ENCODE peak calls at places on chromosome 9, in nine cellular contexts. One of them, this sample, is unnamed.

GRCh38 chr9:87269296-87269695 is 228.4 kb upstream of the DAPK1 start:
- DNase-seq in activated T-cell treated with anti-CD3 and anti-CD28 coated beads, Interleukin-2, amount 50 U/mL, for 72 hours: no peak
- DNase-seq in iPS DF 6.9: no peak
- DNase-seq in HEK293T: no peak
- DNase-seq in EH: no peak
- DNase-seq in amygdala: no peak
- DNase-seq in KBM-7: no peak
- DNase-seq in endothelial cell: no peak
- DNase-seq in A549: no peak
- DNase-seq in this sample: no peak

GRCh38 chr9:37840560-37841194 is 40.1 kb downstream of the DCAF10 start:
- DNase-seq in HEK293T: no peak
- DNase-seq in A549: no peak
- DNase-seq in endothelial cell: no peak
- DNase-seq in iPS DF 6.9: no peak
- DNase-seq in EH: peak; percentile 84
- DNase-seq in KBM-7: no peak
- DNase-seq in amygdala: no peak
- DNase-seq in activated T-cell treated with anti-CD3 and anti-CD28 coated beads, Interleukin-2, amount 50 U/mL, for 72 hours: peak; percentile 4
- DNase-seq in this sample: no peak

GRCh38 chr9:16335788-16336580 is 534.5 kb downstream of the BNC2 start:
- DNase-seq in KBM-7: no peak
- DNase-seq in amygdala: no peak
- DNase-seq in A549: peak; percentile 95
- DNase-seq in EH: peak; percentile 99
- DNase-seq in activated T-cell treated with anti-CD3 and anti-CD28 coated beads, Interleukin-2, amount 50 U/mL, for 72 hours: no peak
- DNase-seq in iPS DF 6.9: no peak
- DNase-seq in endothelial cell: no peak
- DNase-seq in HEK293T: no peak
- DNase-seq in this sample: peak; percentile 19

GRCh38 chr9:108150736-108151135 is 661.2 kb upstream of the KLF4 start:
- DNase-seq in iPS DF 6.9: no peak
- DNase-seq in EH: peak; percentile 87
- DNase-seq in KBM-7: peak; percentile 2
- DNase-seq in HEK293T: no peak
- DNase-seq in activated T-cell treated with anti-CD3 and anti-CD28 coated beads, Interleukin-2, amount 50 U/mL, for 72 hours: no peak
- DNase-seq in endothelial cell: no peak
- DNase-seq in amygdala: no peak
- DNase-seq in A549: no peak
- DNase-seq in this sample: no peak

GRCh38 chr9:92642041-92642451 is 27.9 kb downstream of the IPPK start:
- DNase-seq in iPS DF 6.9: no peak
- DNase-seq in A549: no peak
- DNase-seq in EH: no peak
- DNase-seq in endothelial cell: no peak
- DNase-seq in KBM-7: no peak
- DNase-seq in amygdala: no peak
- DNase-seq in activated T-cell treated with anti-CD3 and anti-CD28 coated beads, Interleukin-2, amount 50 U/mL, for 72 hours: no peak
- DNase-seq in HEK293T: no peak
- DNase-seq in this sample: no peak

GRCh38 chr9:134223091-134223490 is 58.7 kb upstream of the RNU6ATAC start:
- DNase-seq in endothelial cell: no peak
- DNase-seq in HEK293T: no peak
- DNase-seq in amygdala: no peak
- DNase-seq in iPS DF 6.9: no peak
- DNase-seq in EH: peak; percentile 34
- DNase-seq in A549: no peak
- DNase-seq in activated T-cell treated with anti-CD3 and anti-CD28 coated beads, Interleukin-2, amount 50 U/mL, for 72 hours: no peak
- DNase-seq in KBM-7: no peak
- DNase-seq in this sample: no peak

GRCh38 chr9:438066-438465 is 223.4 kb downstream of the DOCK8 start:
- DNase-seq in KBM-7: no peak
- DNase-seq in amygdala: no peak
- DNase-seq in A549: no peak
- DNase-seq in iPS DF 6.9: no peak
- DNase-seq in EH: no peak
- DNase-seq in activated T-cell treated with anti-CD3 and anti-CD28 coated beads, Interleukin-2, amount 50 U/mL, for 72 hours: no peak
- DNase-seq in HEK293T: no peak
- DNase-seq in endothelial cell: no peak
- DNase-seq in this sample: no peak

GRCh38 chr9:8809747-8810146 is 1010.2 kb upstream of the DMAC1 start:
- DNase-seq in KBM-7: no peak
- DNase-seq in iPS DF 6.9: no peak
- DNase-seq in activated T-cell treated with anti-CD3 and anti-CD28 coated beads, Interleukin-2, amount 50 U/mL, for 72 hours: no peak
- DNase-seq in endothelial cell: no peak
- DNase-seq in EH: no peak
- DNase-seq in amygdala: no peak
- DNase-seq in A549: no peak
- DNase-seq in HEK293T: no peak
- DNase-seq in this sample: no peak

GRCh38 chr9:109315889-109316640 is 4.8 kb downstream of the EPB41L4B start:
- DNase-seq in KBM-7: no peak
- DNase-seq in endothelial cell: no peak
- DNase-seq in activated T-cell treated with anti-CD3 and anti-CD28 coated beads, Interleukin-2, amount 50 U/mL, for 72 hours: no peak
- DNase-seq in iPS DF 6.9: no peak
- DNase-seq in HEK293T: no peak
- DNase-seq in A549: peak; percentile 82
- DNase-seq in amygdala: peak; percentile 73
- DNase-seq in EH: no peak
- DNase-seq in this sample: no peak

GRCh38 chr9:15231788-15232635 is 75.0 kb downstream of the TTC39B start:
- DNase-seq in iPS DF 6.9: peak; percentile 52
- DNase-seq in KBM-7: peak; percentile 33
- DNase-seq in activated T-cell treated with anti-CD3 and anti-CD28 coated beads, Interleukin-2, amount 50 U/mL, for 72 hours: peak; percentile 15
- DNase-seq in endothelial cell: peak; percentile 33
- DNase-seq in EH: peak; percentile 37
- DNase-seq in amygdala: no peak
- DNase-seq in A549: peak; percentile 13
- DNase-seq in HEK293T: peak; percentile 24
- DNase-seq in this sample: no peak

GRCh38 chr9:116058421-116058820 is 95.2 kb upstream of the PAPPA start:
- DNase-seq in iPS DF 6.9: no peak
- DNase-seq in amygdala: no peak
- DNase-seq in A549: no peak
- DNase-seq in activated T-cell treated with anti-CD3 and anti-CD28 coated beads, Interleukin-2, amount 50 U/mL, for 72 hours: no peak
- DNase-seq in EH: peak; percentile 43
- DNase-seq in KBM-7: no peak
- DNase-seq in endothelial cell: no peak
- DNase-seq in HEK293T: no peak
- DNase-seq in this sample: no peak

GRCh38 chr9:109519366-109519765 is 21.3 kb upstream of the PTPN3 start:
- DNase-seq in EH: no peak
- DNase-seq in iPS DF 6.9: no peak
- DNase-seq in activated T-cell treated with anti-CD3 and anti-CD28 coated beads, Interleukin-2, amount 50 U/mL, for 72 hours: no peak
- DNase-seq in A549: no peak
- DNase-seq in endothelial cell: no peak
- DNase-seq in HEK293T: no peak
- DNase-seq in amygdala: no peak
- DNase-seq in KBM-7: peak; percentile 18
- DNase-seq in this sample: no peak

GRCh38 chr9:126698756-126699155 is 85.0 kb downstream of the LMX1B start:
- DNase-seq in endothelial cell: no peak
- DNase-seq in EH: no peak
- DNase-seq in iPS DF 6.9: no peak
- DNase-seq in A549: no peak
- DNase-seq in activated T-cell treated with anti-CD3 and anti-CD28 coated beads, Interleukin-2, amount 50 U/mL, for 72 hours: no peak
- DNase-seq in HEK293T: no peak
- DNase-seq in amygdala: no peak
- DNase-seq in KBM-7: no peak
- DNase-seq in this sample: no peak

This sample was measured in GOT3.